ENCODE peak calls at places on chromosomes 4 and X, in five cellular contexts. One of them, this sample, is unnamed.

GRCh38 chr4:27009539-27009938 is 148.9 kb downstream of the STIM2 start:
- DNase-seq in stimulated activated naive CD8-positive, alpha-beta T cell treated with anti-CD3 and anti-CD28 coated beads, Interleukin-15, Interleukin-2, amounts not matched to agents 100 U/mL and 50 U/mL, for 24 hours: no peak
- DNase-seq in A549: no peak
- DNase-seq in HuH-7.5: no peak
- DNase-seq in non-pigmented ciliary epithelial cell: no peak
- DNase-seq in this sample: no peak

GRCh38 chr4:101282076-101282844 is 65.1 kb downstream of the PPP3CA start:
- DNase-seq in A549: no peak
- DNase-seq in HuH-7.5: no peak
- DNase-seq in stimulated activated naive CD8-positive, alpha-beta T cell treated with anti-CD3 and anti-CD28 coated beads, Interleukin-15, Interleukin-2, amounts not matched to agents 100 U/mL and 50 U/mL, for 24 hours: peak
- DNase-seq in non-pigmented ciliary epithelial cell: no peak
- DNase-seq in this sample: peak

GRCh38 chr4:89308161-89308500 is 531 bp upstream of the GPRIN3 start:
- DNase-seq in HuH-7.5: no peak
- DNase-seq in non-pigmented ciliary epithelial cell: no peak
- DNase-seq in A549: no peak
- DNase-seq in stimulated activated naive CD8-positive, alpha-beta T cell treated with anti-CD3 and anti-CD28 coated beads, Interleukin-15, Interleukin-2, amounts not matched to agents 100 U/mL and 50 U/mL, for 24 hours: no peak
- DNase-seq in this sample: no peak

GRCh38 chrX:24465524-24465850 is 401 bp downstream of the PDK3 start:
- DNase-seq in stimulated activated naive CD8-positive, alpha-beta T cell treated with anti-CD3 and anti-CD28 coated beads, Interleukin-15, Interleukin-2, amounts not matched to agents 100 U/mL and 50 U/mL, for 24 hours: peak
- DNase-seq in non-pigmented ciliary epithelial cell: no peak
- DNase-seq in HuH-7.5: no peak
- DNase-seq in A549: no peak
- DNase-seq in this sample: no peak

GRCh38 chr4:142984871-142985585 is 138.9 kb upstream of the INPP4B start:
- DNase-seq in HuH-7.5: no peak
- DNase-seq in A549: peak
- DNase-seq in non-pigmented ciliary epithelial cell: no peak
- DNase-seq in stimulated activated naive CD8-positive, alpha-beta T cell treated with anti-CD3 and anti-CD28 coated beads, Interleukin-15, Interleukin-2, amounts not matched to agents 100 U/mL and 50 U/mL, for 24 hours: no peak
- DNase-seq in this sample: no peak

GRCh38 chr4:14289708-14290107 is 662.2 kb upstream of the BOD1L1 start:
- DNase-seq in A549: no peak
- DNase-seq in stimulated activated naive CD8-positive, alpha-beta T cell treated with anti-CD3 and anti-CD28 coated beads, Interleukin-15, Interleukin-2, amounts not matched to agents 100 U/mL and 50 U/mL, for 24 hours: no peak
- DNase-seq in non-pigmented ciliary epithelial cell: no peak
- DNase-seq in HuH-7.5: no peak
- DNase-seq in this sample: no peak

GRCh38 chrX:66731398-66731797 is 92.5 kb upstream of the EDA2R start:
- DNase-seq in stimulated activated naive CD8-positive, alpha-beta T cell treated with anti-CD3 and anti-CD28 coated beads, Interleukin-15, Interleukin-2, amounts not matched to agents 100 U/mL and 50 U/mL, for 24 hours: no peak
- DNase-seq in non-pigmented ciliary epithelial cell: no peak
- DNase-seq in HuH-7.5: no peak
- DNase-seq in A549: peak
- DNase-seq in this sample: no peak

GRCh38 chr4:12041828-12042227 is 613.1 kb upstream of the HS3ST1 start:
- DNase-seq in A549: no peak
- DNase-seq in HuH-7.5: no peak
- DNase-seq in stimulated activated naive CD8-positive, alpha-beta T cell treated with anti-CD3 and anti-CD28 coated beads, Interleukin-15, Interleukin-2, amounts not matched to agents 100 U/mL and 50 U/mL, for 24 hours: no peak
- DNase-seq in non-pigmented ciliary epithelial cell: no peak
- DNase-seq in this sample: no peak

GRCh38 chrX:50579955-50580354 is 109.3 kb upstream of the DGKK start:
- DNase-seq in non-pigmented ciliary epithelial cell: peak
- DNase-seq in stimulated activated naive CD8-positive, alpha-beta T cell treated with anti-CD3 and anti-CD28 coated beads, Interleukin-15, Interleukin-2, amounts not matched to agents 100 U/mL and 50 U/mL, for 24 hours: peak
- DNase-seq in HuH-7.5: peak
- DNase-seq in A549: peak
- DNase-seq in this sample: peak

GRCh38 chr4:186643501-186644315 is 79.9 kb downstream of the FAT1 start:
- DNase-seq in HuH-7.5: peak
- DNase-seq in A549: peak
- DNase-seq in non-pigmented ciliary epithelial cell: no peak
- DNase-seq in stimulated activated naive CD8-positive, alpha-beta T cell treated with anti-CD3 and anti-CD28 coated beads, Interleukin-15, Interleukin-2, amounts not matched to agents 100 U/mL and 50 U/mL, for 24 hours: no peak
- DNase-seq in this sample: no peak

This sample was measured in DND-41.